ENCODE peak calls at places on chromosome 6, in seven cellular contexts. L is neural crest cell, U is fibroblast of the aortic adventitia, Q is cardiac muscle cell, T is Caco-2, I is foreskin fibroblast, Y is Calu3. O is an unnamed sample.

GRCh38 chr6:71268710-71269437 is 19.7 kb upstream of the OGFRL1 start:
- DNase-seq in L (no peak), U (no peak), Q (no peak), T (no peak), I (no peak), Y (no peak), O (no peak)

GRCh38 chr6:49151033-49151432 is 312.0 kb downstream of the MMUT start:
- DNase-seq in L (no peak), U (no peak), Q (no peak), T (no peak), I (no peak), Y (no peak), O (no peak)

GRCh38 chr6:152164957-152165356 is 357.5 kb downstream of the ESR1 start:
- DNase-seq in L (no peak), U (no peak), Q (no peak), T (no peak), I (no peak), Y (no peak), O (no peak)

GRCh38 chr6:87589693-87590416 is at the start of the genes ORC3 and RARS2:
- DNase-seq in L (peak; percentile 93), U (peak; percentile 90), Q (peak; percentile 97), T (peak; percentile 96), I (peak; percentile 98), Y (peak; percentile 97), O (peak; percentile 98)

GRCh38 chr6:135999393-135999792 is 147.9 kb downstream of the PDE7B start:
- DNase-seq in L (no peak), U (no peak), Q (no peak), T (no peak), I (no peak), Y (no peak), O (no peak)

GRCh38 chr6:20716865-20717264 is 182.6 kb downstream of the CDKAL1 start:
- DNase-seq in L (no peak), U (no peak), Q (no peak), T (no peak), I (no peak), Y (no peak), O (no peak)

GRCh38 chr6:43943781-43944250 is 173.8 kb downstream of the VEGFA start:
- DNase-seq in L (no peak), U (peak; percentile 30), Q (no peak), T (no peak), I (no peak), Y (peak; percentile 61), O (no peak)

GRCh38 chr6:30818426-30818841 is 65.9 kb upstream of the DDR1 start:
- DNase-seq in L (no peak), U (peak; percentile 91), Q (no peak), T (no peak), I (peak; percentile 82), Y (no peak), O (no peak)

GRCh38 chr6:157825243-157825904 is 2.3 kb downstream of the SNX9 start:
- DNase-seq in L (no peak), U (peak; percentile 41), Q (no peak), T (no peak), I (peak; percentile 66), Y (no peak), O (no peak)

GRCh38 chr6:20208687-20209378 is 3.4 kb downstream of the MBOAT1 start:
- DNase-seq in L (no peak), U (peak; percentile 22), Q (no peak), T (no peak), I (no peak), Y (no peak), O (no peak)

GRCh38 chr6:126039284-126039683 is 52.9 kb downstream of the TRMT11 start:
- DNase-seq in L (no peak), U (peak; percentile 75), Q (no peak), T (no peak), I (peak; percentile 44), Y (no peak), O (no peak)

GRCh38 chr6:21393426-21394165 is 200.0 kb upstream of the SOX4 start:
- DNase-seq in L (no peak), U (no peak), Q (no peak), T (peak; percentile 66), I (no peak), Y (no peak), O (no peak)

GRCh38 chr6:163489584-163489983 is 75.1 kb downstream of the QKI start:
- DNase-seq in L (no peak), U (no peak), Q (no peak), T (no peak), I (peak; percentile 24), Y (no peak), O (no peak)

GRCh38 chr6:17945111-17945510 is 42.3 kb downstream of the KIF13A start:
- DNase-seq in L (no peak), U (peak; percentile 64), Q (no peak), T (no peak), I (peak; percentile 32), Y (no peak), O (no peak)

GRCh38 chr6:111788779-111789276 is 84.4 kb downstream of the FYN start:
- DNase-seq in L (no peak), U (no peak), Q (no peak), T (no peak), I (no peak), Y (no peak), O (no peak)

GRCh38 chr6:160767019-160767646 is 65.1 kb downstream of the PLG start:
- DNase-seq in L (peak; percentile 76), U (peak; percentile 4), Q (peak; percentile 84), T (no peak), I (peak; percentile 61), Y (peak; percentile 83), O (peak; percentile 71)

GRCh38 chr6:21592953-21593352 is 598 bp upstream of the SOX4 start:
- DNase-seq in L (no peak), U (no peak), Q (no peak), T (no peak), I (no peak), Y (no peak), O (no peak)

GRCh38 chr6:100266512-100266911 is 198.2 kb downstream of the SIM1 start:
- DNase-seq in L (no peak), U (no peak), Q (peak; percentile 44), T (no peak), I (peak; percentile 36), Y (no peak), O (no peak)

GRCh38 chr6:142482973-142483372 is 181.2 kb downstream of the ADGRG6 start:
- DNase-seq in L (no peak), U (peak; percentile 4), Q (no peak), T (no peak), I (peak; percentile 36), Y (no peak), O (no peak)

GRCh38 chr6:17269840-17270239 is 11.3 kb upstream of the RBM24 start:
- DNase-seq in L (no peak), U (peak; percentile 28), Q (no peak), T (no peak), I (no peak), Y (no peak), O (no peak)

GRCh38 chr6:149317656-149318571 is at the start of gene TAB2:
- DNase-seq in L (peak; percentile 41), U (no peak), Q (peak; percentile 75), T (peak; percentile 39), I (peak; percentile 48), Y (peak; percentile 20), O (peak; percentile 25)

GRCh38 chr6:106555767-106556166 is 73.5 kb downstream of the RTN4IP1 start:
- DNase-seq in L (no peak), U (no peak), Q (no peak), T (no peak), I (no peak), Y (no peak), O (no peak)

GRCh38 chr6:64376394-64376793 is 740.8 kb downstream of the PHF3 start:
- DNase-seq in L (no peak), U (no peak), Q (peak; percentile 30), T (no peak), I (no peak), Y (no peak), O (no peak)

GRCh38 chr6:161417712-161418457 is 144.0 kb upstream of the AGPAT4 start:
- DNase-seq in L (no peak), U (peak; percentile 94), Q (no peak), T (no peak), I (peak; percentile 52), Y (no peak), O (no peak)

GRCh38 chr6:32153252-32153834 is 598 bp upstream of the PPT2 start:
- DNase-seq in L (peak; percentile 32), U (peak; percentile 35), Q (peak; percentile 82), T (peak; percentile 70), I (no peak), Y (no peak), O (peak; percentile 46)

GRCh38 chr6:62808575-62809293 is 402.5 kb upstream of the FKBP1C start:
- DNase-seq in L (no peak), U (no peak), Q (peak; percentile 5), T (no peak), I (no peak), Y (no peak), O (no peak)

GRCh38 chr6:92979281-92979680 is 440.1 kb downstream of the EPHA7 start:
- DNase-seq in L (no peak), U (peak; percentile 19), Q (peak; percentile 56), T (no peak), I (no peak), Y (no peak), O (no peak)

GRCh38 chr6:161139766-161140553 is 133.9 kb downstream of the AGPAT4 start:
- DNase-seq in L (no peak), U (no peak), Q (no peak), T (peak; percentile 85), I (peak; percentile 26), Y (no peak), O (no peak)

GRCh38 chr6:167827062-167827587 is 414 bp downstream of the AFDN start:
- DNase-seq in L (peak; percentile 39), U (no peak), Q (peak; percentile 76), T (peak; percentile 62), I (no peak), Y (peak; percentile 57), O (no peak)

GRCh38 chr6:76275746-76276145 is 203.3 kb upstream of the IMPG1 start:
- DNase-seq in L (no peak), U (no peak), Q (no peak), T (no peak), I (no peak), Y (no peak), O (no peak)
- TF ChIP-seq CTCF in L (peak; percentile 27), U (no peak), Q (no peak), T (peak; percentile 2), I (no peak), Y (peak; percentile 15), O (no peak)

GRCh38 chr6:120122401-120122800 is 772.8 kb upstream of the MAN1A1 start:
- DNase-seq in L (no peak), U (no peak), Q (no peak), T (no peak), I (no peak), Y (no peak), O (no peak)
- TF ChIP-seq CTCF in L (no peak), U (no peak), Q (no peak), T (no peak), I (no peak), Y (no peak), O (no peak)

GRCh38 chr6:72704979-72705378 is 83.1 kb downstream of the KCNQ5 start:
- DNase-seq in L (no peak), U (peak; percentile 7), Q (no peak), T (no peak), I (no peak), Y (no peak), O (no peak)
- TF ChIP-seq CTCF in L (no peak), U (no peak), Q (no peak), T (peak; percentile 35), I (no peak), Y (no peak), O (no peak)

DNA sequence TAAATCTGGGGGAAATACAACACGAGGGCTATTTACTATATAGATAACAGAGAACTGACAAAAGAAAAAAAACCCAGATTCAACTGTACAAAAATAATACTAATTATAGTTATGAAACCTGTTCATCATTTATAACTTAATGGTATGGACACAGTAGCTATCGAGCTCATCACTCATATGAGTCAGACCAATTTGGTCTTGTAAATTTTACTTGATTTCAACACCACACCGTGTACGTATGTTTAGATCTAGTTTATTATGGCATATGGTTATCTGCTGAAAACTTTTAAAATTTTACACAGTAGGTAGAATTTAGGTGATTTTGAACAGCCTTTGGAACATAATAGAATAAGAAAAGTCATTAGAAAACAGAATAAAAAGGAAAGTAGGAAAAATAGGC is 5.5 kb downstream of the MYLK4 start:
- DNase-seq in L (no peak), U (no peak), Q (no peak), T (no peak), I (no peak), Y (no peak), O (no peak)
- TF ChIP-seq CTCF in L (no peak), U (no peak), Q (no peak), T (no peak), I (no peak), Y (no peak), O (no peak)